ENCODE peak calls at places on chromosomes 13 and 19, in seven cellular contexts. One of them, this sample, is unnamed.

GRCh38 chr13:29902632-29903305 is 52.4 kb upstream of the UBL3 start:
- ATAC-seq in IMR-90: no peak
- ATAC-seq in upper lobe of left lung: no peak
- ATAC-seq in body of pancreas: no peak
- ATAC-seq in HCT116: no peak
- ATAC-seq in A549: no peak
- ATAC-seq in K562: no peak
- ATAC-seq in this sample: no peak

GRCh38 chr19:45152504-45153338 is 8.1 kb downstream of the NKPD1 start:
- ATAC-seq in body of pancreas: peak
- ATAC-seq in A549: no peak
- ATAC-seq in K562: no peak
- ATAC-seq in HCT116: no peak
- ATAC-seq in upper lobe of left lung: peak
- ATAC-seq in IMR-90: peak
- ATAC-seq in this sample: peak

GRCh38 chr19:13011653-13012389 is 16.5 kb downstream of the NFIX start:
- ATAC-seq in body of pancreas: no peak
- ATAC-seq in IMR-90: no peak
- ATAC-seq in upper lobe of left lung: no peak
- ATAC-seq in K562: no peak
- ATAC-seq in A549: no peak
- ATAC-seq in HCT116: no peak
- ATAC-seq in this sample: no peak

GRCh38 chr13:75258159-75258782 is 223.7 kb downstream of the TBC1D4 start:
- ATAC-seq in body of pancreas: no peak
- ATAC-seq in K562: peak
- ATAC-seq in A549: peak
- ATAC-seq in IMR-90: peak
- ATAC-seq in upper lobe of left lung: peak
- ATAC-seq in HCT116: peak
- ATAC-seq in this sample: no peak

GRCh38 chr13:99717959-99718674 is 216.8 kb downstream of the TM9SF2 start:
- ATAC-seq in A549: no peak
- ATAC-seq in K562: no peak
- ATAC-seq in body of pancreas: no peak
- ATAC-seq in upper lobe of left lung: no peak
- ATAC-seq in HCT116: no peak
- ATAC-seq in IMR-90: no peak
- ATAC-seq in this sample: no peak

GRCh38 chr13:46995874-46996273 is 99.0 kb upstream of the HTR2A start:
- ATAC-seq in K562: no peak
- ATAC-seq in body of pancreas: no peak
- ATAC-seq in upper lobe of left lung: no peak
- ATAC-seq in HCT116: no peak
- ATAC-seq in A549: no peak
- ATAC-seq in IMR-90: no peak
- ATAC-seq in this sample: no peak

GRCh38 chr13:98349731-98350305 is 172.7 kb upstream of the RNF113B start:
- ATAC-seq in upper lobe of left lung: no peak
- ATAC-seq in IMR-90: no peak
- ATAC-seq in K562: peak
- ATAC-seq in HCT116: peak
- ATAC-seq in A549: peak
- ATAC-seq in body of pancreas: peak
- ATAC-seq in this sample: no peak

GRCh38 chr19:3767050-3767449 is 4.6 kb downstream of the MRPL54 start:
- ATAC-seq in HCT116: no peak
- ATAC-seq in upper lobe of left lung: no peak
- ATAC-seq in A549: no peak
- ATAC-seq in K562: no peak
- ATAC-seq in body of pancreas: no peak
- ATAC-seq in IMR-90: no peak
- ATAC-seq in this sample: no peak

GRCh38 chr13:52852444-52852843 is 4.0 kb upstream of the PCDH8 start:
- ATAC-seq in upper lobe of left lung: no peak
- ATAC-seq in A549: no peak
- ATAC-seq in HCT116: no peak
- ATAC-seq in K562: no peak
- ATAC-seq in IMR-90: no peak
- ATAC-seq in body of pancreas: no peak
- ATAC-seq in this sample: no peak

GRCh38 chr13:39406688-39407087 is 196.3 kb downstream of the LHFPL6 start:
- ATAC-seq in K562: no peak
- ATAC-seq in IMR-90: no peak
- ATAC-seq in HCT116: peak
- ATAC-seq in upper lobe of left lung: no peak
- ATAC-seq in body of pancreas: no peak
- ATAC-seq in A549: no peak
- ATAC-seq in this sample: no peak

GRCh38 chr19:7489609-7490044 is 792 bp upstream of the PEX11G start:
- ATAC-seq in K562: peak
- ATAC-seq in body of pancreas: no peak
- ATAC-seq in upper lobe of left lung: no peak
- ATAC-seq in HCT116: no peak
- ATAC-seq in IMR-90: no peak
- ATAC-seq in A549: no peak
- ATAC-seq in this sample: no peak

GRCh38 chr13:108933061-108933460 is 303.6 kb downstream of the MYO16 start:
- ATAC-seq in upper lobe of left lung: no peak
- ATAC-seq in K562: no peak
- ATAC-seq in HCT116: no peak
- ATAC-seq in body of pancreas: no peak
- ATAC-seq in IMR-90: no peak
- ATAC-seq in A549: no peak
- ATAC-seq in this sample: no peak

GRCh38 chr13:106873810-106874209 is 305.9 kb upstream of the ARGLU1 start:
- ATAC-seq in IMR-90: no peak
- ATAC-seq in body of pancreas: no peak
- ATAC-seq in K562: no peak
- ATAC-seq in HCT116: no peak
- ATAC-seq in A549: no peak
- ATAC-seq in upper lobe of left lung: no peak
- ATAC-seq in this sample: no peak

GRCh38 chr19:43525836-43526771 is 897 bp downstream of the ETHE1 start:
- ATAC-seq in HCT116: peak
- ATAC-seq in body of pancreas: peak
- ATAC-seq in upper lobe of left lung: peak
- ATAC-seq in IMR-90: peak
- ATAC-seq in A549: peak
- ATAC-seq in K562: peak
- ATAC-seq in this sample: peak

GRCh38 chr13:95698047-95698749 is 21.3 kb downstream of the DNAJC3 start:
- ATAC-seq in IMR-90: no peak
- ATAC-seq in A549: no peak
- ATAC-seq in upper lobe of left lung: no peak
- ATAC-seq in body of pancreas: peak
- ATAC-seq in K562: peak
- ATAC-seq in HCT116: peak
- ATAC-seq in this sample: no peak

GRCh38 chr19:38657633-38658222 is 10.3 kb downstream of the ACTN4 start:
- ATAC-seq in A549: peak
- ATAC-seq in HCT116: peak
- ATAC-seq in upper lobe of left lung: peak
- ATAC-seq in K562: no peak
- ATAC-seq in body of pancreas: no peak
- ATAC-seq in IMR-90: peak
- ATAC-seq in this sample: no peak

GRCh38 chr19:6697291-6697690 is 23.2 kb downstream of the C3 start:
- ATAC-seq in IMR-90: no peak
- ATAC-seq in K562: no peak
- ATAC-seq in upper lobe of left lung: no peak
- ATAC-seq in HCT116: no peak
- ATAC-seq in A549: no peak
- ATAC-seq in body of pancreas: no peak
- ATAC-seq in this sample: no peak

GRCh38 chr19:33514885-33515485 is 6.6 kb downstream of the PEPD start:
- ATAC-seq in body of pancreas: no peak
- ATAC-seq in HCT116: no peak
- ATAC-seq in A549: no peak
- ATAC-seq in K562: no peak
- ATAC-seq in IMR-90: peak
- ATAC-seq in upper lobe of left lung: peak
- ATAC-seq in this sample: peak

GRCh38 chr13:59898066-59898465 is 265.7 kb downstream of the DIAPH3 start:
- ATAC-seq in A549: no peak
- ATAC-seq in HCT116: no peak
- ATAC-seq in body of pancreas: no peak
- ATAC-seq in IMR-90: no peak
- ATAC-seq in K562: no peak
- ATAC-seq in upper lobe of left lung: no peak
- ATAC-seq in this sample: no peak

GRCh38 chr13:23758783-23759527 is 130.2 kb downstream of the MIPEP start:
- ATAC-seq in A549: no peak
- ATAC-seq in IMR-90: no peak
- ATAC-seq in body of pancreas: no peak
- ATAC-seq in K562: no peak
- ATAC-seq in HCT116: no peak
- ATAC-seq in upper lobe of left lung: no peak
- ATAC-seq in this sample: no peak

GRCh38 chr13:67951431-67951830 is 721.3 kb upstream of the PCDH9 start:
- ATAC-seq in HCT116: no peak
- ATAC-seq in body of pancreas: no peak
- ATAC-seq in upper lobe of left lung: no peak
- ATAC-seq in A549: no peak
- ATAC-seq in IMR-90: no peak
- ATAC-seq in K562: no peak
- ATAC-seq in this sample: no peak

GRCh38 chr19:19602713-19603320 is 15.7 kb downstream of the PBX4 start:
- ATAC-seq in K562: no peak
- ATAC-seq in body of pancreas: no peak
- ATAC-seq in upper lobe of left lung: no peak
- ATAC-seq in A549: no peak
- ATAC-seq in IMR-90: no peak
- ATAC-seq in HCT116: no peak
- ATAC-seq in this sample: no peak

GRCh38 chr19:35269425-35270117 is 809 bp downstream of the USF2 start:
- ATAC-seq in HCT116: peak
- ATAC-seq in upper lobe of left lung: peak
- ATAC-seq in body of pancreas: peak
- ATAC-seq in A549: peak
- ATAC-seq in IMR-90: peak
- ATAC-seq in K562: peak
- ATAC-seq in this sample: peak
- TF ChIP-seq POLR2A in HCT116: no peak
- TF ChIP-seq POLR2A in upper lobe of left lung: no peak
- TF ChIP-seq POLR2A in body of pancreas: peak
- TF ChIP-seq POLR2A in A549: no peak
- TF ChIP-seq POLR2A in IMR-90: no peak
- TF ChIP-seq POLR2A in K562: peak
- TF ChIP-seq POLR2A in this sample: no peak

DNA sequence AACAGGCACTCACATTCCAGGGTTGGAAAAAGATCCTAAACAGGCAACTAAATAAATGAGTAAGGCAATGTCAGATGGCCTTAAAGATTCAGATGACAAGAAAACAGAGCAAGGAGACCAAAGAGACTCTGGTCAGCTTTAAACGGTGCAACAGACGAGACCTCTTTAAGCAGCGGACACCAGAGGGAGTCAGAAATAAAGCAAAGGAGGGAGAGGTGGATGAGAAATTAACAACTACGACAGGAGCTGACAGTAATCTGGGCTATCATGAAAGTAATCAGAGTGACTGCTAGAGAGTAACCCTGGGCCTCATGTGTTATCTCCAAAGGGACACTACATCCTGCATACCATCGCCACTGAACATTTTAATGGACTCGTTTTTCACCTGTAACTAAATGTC is 1.1 kb downstream of the ZNF550 start:
- ATAC-seq in HCT116: no peak
- ATAC-seq in IMR-90: peak
- ATAC-seq in body of pancreas: no peak
- ATAC-seq in upper lobe of left lung: no peak
- ATAC-seq in A549: no peak
- ATAC-seq in K562: peak
- ATAC-seq in this sample: no peak
- TF ChIP-seq CTCF in HCT116: no peak
- TF ChIP-seq CTCF in IMR-90: peak
- TF ChIP-seq CTCF in body of pancreas: no peak
- TF ChIP-seq CTCF in upper lobe of left lung: no peak
- TF ChIP-seq CTCF in A549: no peak
- TF ChIP-seq CTCF in K562: no peak
- TF ChIP-seq CTCF in this sample: no peak

GRCh38 chr19:14370169-14370998 is 10.9 kb upstream of the ADGRE5 start:
- ATAC-seq in upper lobe of left lung: peak
- ATAC-seq in A549: no peak
- ATAC-seq in HCT116: no peak
- ATAC-seq in IMR-90: no peak
- ATAC-seq in body of pancreas: no peak
- ATAC-seq in K562: peak
- ATAC-seq in this sample: no peak

GRCh38 chr19:14375582-14376291 is 5.5 kb upstream of the ADGRE5 start:
- ATAC-seq in upper lobe of left lung: peak
- ATAC-seq in body of pancreas: no peak
- ATAC-seq in HCT116: no peak
- ATAC-seq in A549: peak
- ATAC-seq in K562: no peak
- ATAC-seq in IMR-90: peak
- ATAC-seq in this sample: peak

GRCh38 chr19:14378890-14379289 is 2.4 kb upstream of the ADGRE5 start:
- ATAC-seq in upper lobe of left lung: no peak
- ATAC-seq in K562: no peak
- ATAC-seq in IMR-90: no peak
- ATAC-seq in A549: no peak
- ATAC-seq in HCT116: no peak
- ATAC-seq in body of pancreas: no peak
- ATAC-seq in this sample: no peak

GRCh38 chr19:14371321-14371821 is 9.9 kb upstream of the ADGRE5 start:
- ATAC-seq in HCT116: no peak
- ATAC-seq in IMR-90: no peak
- ATAC-seq in A549: no peak
- ATAC-seq in K562: no peak
- ATAC-seq in body of pancreas: no peak
- ATAC-seq in upper lobe of left lung: no peak
- ATAC-seq in this sample: no peak

GRCh38 chr19:14375055-14375581 is 6.1 kb upstream of the ADGRE5 start:
- ATAC-seq in HCT116: no peak
- ATAC-seq in K562: no peak
- ATAC-seq in upper lobe of left lung: peak
- ATAC-seq in A549: no peak
- ATAC-seq in body of pancreas: no peak
- ATAC-seq in IMR-90: no peak
- ATAC-seq in this sample: peak
- TF ChIP-seq POLR2A in HCT116: no peak
- TF ChIP-seq POLR2A in K562: no peak
- TF ChIP-seq POLR2A in upper lobe of left lung: peak
- TF ChIP-seq POLR2A in A549: no peak
- TF ChIP-seq POLR2A in body of pancreas: no peak
- TF ChIP-seq POLR2A in IMR-90: no peak
- TF ChIP-seq POLR2A in this sample: peak

GRCh38 chr19:49241769-49242168 is 83.2 kb downstream of the SLC6A16 start:
- ATAC-seq in HCT116: no peak
- ATAC-seq in K562: no peak
- ATAC-seq in A549: no peak
- ATAC-seq in body of pancreas: no peak
- ATAC-seq in upper lobe of left lung: no peak
- ATAC-seq in IMR-90: no peak
- ATAC-seq in this sample: no peak
- TF ChIP-seq CTCF in HCT116: no peak
- TF ChIP-seq CTCF in K562: no peak
- TF ChIP-seq CTCF in A549: no peak
- TF ChIP-seq CTCF in body of pancreas: no peak
- TF ChIP-seq CTCF in upper lobe of left lung: no peak
- TF ChIP-seq CTCF in IMR-90: no peak
- TF ChIP-seq CTCF in this sample: no peak